ENCODE peak calls at places on chromosomes 4 and X, in five cellular contexts. U is cardiac fibroblast; Q is activated naive CD4-positive, alpha-beta T cell treated with anti-CD3 and anti-CD28 coated beads for 36 hours; R is fibroblast of mammary gland; Y is ureter. J is an unnamed sample.

GRCh38 chrX:27996132-27996531 is 14.9 kb upstream of the DCAF8L1 start:
- DNase-seq in Y (no peak), Q (no peak), U (no peak), R (no peak), J (no peak)

GRCh38 chr4:113858924-113859323 is 97.4 kb upstream of the CAMK2D start:
- DNase-seq in R (no peak), U (no peak), Q (no peak), Y (no peak), J (no peak)

GRCh38 chr4:182917182-182918043 is at the start of gene DCTD:
- DNase-seq in U (peak), R (peak), Q (peak), Y (peak), J (peak)

GRCh38 chr4:48139688-48140087 is 5.6 kb upstream of the TXK start:
- DNase-seq in R (no peak), U (no peak), Q (peak), Y (no peak), J (no peak)

GRCh38 chr4:185079271-185079905 is 61.1 kb downstream of the HELT start:
- DNase-seq in Y (no peak), U (peak), R (no peak), Q (no peak), J (no peak)

GRCh38 chr4:77073981-77074865 is 1.6 kb downstream of the CCNI start:
- DNase-seq in Q (no peak), U (peak), R (peak), Y (no peak), J (no peak)

GRCh38 chr4:81061340-81061730 is 30.8 kb downstream of the BMP3 start:
- DNase-seq in Q (no peak), R (no peak), Y (no peak), U (no peak), J (no peak)

GRCh38 chrX:40167240-40168182 is 69.8 kb upstream of the BCOR start:
- DNase-seq in R (no peak), U (no peak), Y (no peak), Q (peak), J (no peak)

GRCh38 chr4:152534541-152535231 is 1.2 kb downstream of the FBXW7 start:
- DNase-seq in Y (no peak), U (peak), R (no peak), Q (peak), J (peak)

GRCh38 chrX:6917666-6918065 is 229.8 kb upstream of the STS start:
- DNase-seq in Y (no peak), R (no peak), U (no peak), Q (no peak), J (no peak)

GRCh38 chr4:134216436-134216835 is 14.8 kb upstream of the PABPC4L start:
- DNase-seq in R (no peak), U (no peak), Y (no peak), Q (no peak), J (no peak)

GRCh38 chr4:84852081-84852480 is 114.4 kb downstream of the WDFY3 start:
- DNase-seq in R (peak), Y (no peak), U (peak), Q (no peak), J (no peak)

GRCh38 chrX:66731398-66731797 is 92.5 kb upstream of the EDA2R start:
- DNase-seq in R (peak), Y (no peak), U (peak), Q (no peak), J (no peak)

GRCh38 chrX:134713618-134714107 is 55.4 kb upstream of the PLAC1 start:
- DNase-seq in U (no peak), R (no peak), Q (no peak), Y (no peak), J (no peak)

GRCh38 chr4:8639777-8640720 is 47.5 kb downstream of the CPZ start:
- DNase-seq in Q (no peak), Y (no peak), U (no peak), R (no peak), J (no peak)

GRCh38 chr4:77120888-77121508 is 36.0 kb upstream of the CCNG2 start:
- DNase-seq in R (peak), Y (no peak), Q (no peak), U (no peak), J (no peak)

GRCh38 chr4:182085051-182085480 is 158.1 kb upstream of the TENM3 start:
- DNase-seq in Q (no peak), Y (no peak), R (no peak), U (peak), J (no peak)

GRCh38 chrX:6095469-6095868 is 133.2 kb downstream of the NLGN4X start:
- DNase-seq in R (no peak), Y (no peak), Q (peak), U (no peak), J (no peak)

GRCh38 chr4:68577590-68577989 is 1.5 kb upstream of the UGT2B17 start:
- DNase-seq in Q (no peak), U (no peak), Y (no peak), R (no peak), J (no peak)

GRCh38 chr4:63742882-63743281 is 666.4 kb downstream of the TECRL start:
- DNase-seq in Q (no peak), U (no peak), R (no peak), Y (no peak), J (no peak)